ENCODE peak calls at places on chromosome 4, in ten cellular contexts. M, H, W, U, Z, C, V, I, Q and P are unnamed samples. For H3K27me3, the result is how much of the 10 kb centered on the place peaks cover.

GRCh38 chr4:114980932-114981693 is 132.3 kb downstream of the NDST4 start:
- DNase-seq in M (no peak), H (no peak), W (no peak), U (no peak), Z (no peak), C (no peak), V (no peak), I (no peak), Q (no peak), P (no peak)

GRCh38 chr4:168636506-168637176 is 139.8 kb downstream of the PALLD start:
- DNase-seq in M (no peak), H (no peak), W (peak), U (no peak), Z (no peak), C (no peak), V (no peak), I (no peak), Q (peak), P (no peak)

GRCh38 chr4:78684196-78685079 is 91.7 kb upstream of the BMP2K start:
- DNase-seq in M (no peak), H (no peak), W (peak), U (no peak), Z (no peak), C (no peak), V (no peak), I (no peak), Q (peak), P (no peak)

GRCh38 chr4:57124145-57124544 is 14.0 kb upstream of the IGFBP7 start:
- DNase-seq in M (no peak), H (no peak), W (no peak), U (no peak), Z (no peak), C (no peak), V (no peak), I (no peak), Q (no peak), P (no peak)

GRCh38 chr4:147103403-147103946 is 157.8 kb upstream of the TTC29 start:
- DNase-seq in M (peak), H (no peak), W (peak), U (peak), Z (peak), C (peak), V (no peak), I (peak), Q (peak), P (peak)

GRCh38 chr4:119939066-119939995 is 127.3 kb downstream of the MAD2L1 start:
- DNase-seq in M (no peak), H (no peak), W (peak), U (no peak), Z (no peak), C (no peak), V (no peak), I (no peak), Q (peak), P (no peak)

GRCh38 chr4:20297800-20298199 is 46.1 kb downstream of the SLIT2 start:
- DNase-seq in M (no peak), H (no peak), W (no peak), U (no peak), Z (no peak), C (no peak), V (no peak), I (no peak), Q (no peak), P (no peak)

GRCh38 chr4:87120411-87121162 is 99.8 kb downstream of the KLHL8 start:
- DNase-seq in M (peak), H (no peak), W (no peak), U (peak), Z (no peak), C (peak), V (no peak), I (peak), Q (peak), P (peak)

GRCh38 chr4:122890142-122890769 is 32.1 kb downstream of the NUDT6 start:
- DNase-seq in M (no peak), H (no peak), W (no peak), U (no peak), Z (no peak), C (no peak), V (no peak), I (no peak), Q (no peak), P (no peak)

GRCh38 chr4:168569909-168570276 is 73.0 kb downstream of the PALLD start:
- DNase-seq in M (no peak), H (no peak), W (no peak), U (no peak), Z (no peak), C (no peak), V (no peak), I (no peak), Q (no peak), P (no peak)

GRCh38 chr4:169293343-169294176 is 22.8 kb upstream of the SH3RF1 start:
- DNase-seq in M (no peak), H (no peak), W (no peak), U (no peak), Z (no peak), C (no peak), V (no peak), I (no peak), Q (no peak), P (no peak)

GRCh38 chr4:20687894-20688293 is 12.4 kb upstream of the PACRGL start:
- DNase-seq in M (no peak), H (no peak), W (peak), U (no peak), Z (no peak), C (no peak), V (no peak), I (no peak), Q (peak), P (no peak)

GRCh38 chr4:144820115-144820514 is 174.2 kb downstream of the HHIP start:
- DNase-seq in M (no peak), H (no peak), W (peak), U (no peak), Z (no peak), C (no peak), V (no peak), I (no peak), Q (peak), P (no peak)

GRCh38 chr4:37441231-37442061 is 196.9 kb downstream of the NWD2 start:
- DNase-seq in M (no peak), H (no peak), W (no peak), U (no peak), Z (no peak), C (no peak), V (no peak), I (no peak), Q (no peak), P (no peak)

GRCh38 chr4:111630705-111631104 is 514.5 kb upstream of the FAM241A start:
- DNase-seq in M (peak), H (no peak), W (no peak), U (no peak), Z (no peak), C (no peak), V (no peak), I (no peak), Q (peak), P (no peak)

GRCh38 chr4:186808635-186809018 is 85.0 kb upstream of the FAT1 start:
- DNase-seq in M (no peak), H (no peak), W (peak), U (no peak), Z (no peak), C (no peak), V (no peak), I (no peak), Q (peak), P (no peak)
- H3K27me3 ChIP-seq in M (under half), H (under half), W (under half), U (under half), Z (under half), C (under half), V (under half), I (under half), Q (under half), P (under half)

DNA sequence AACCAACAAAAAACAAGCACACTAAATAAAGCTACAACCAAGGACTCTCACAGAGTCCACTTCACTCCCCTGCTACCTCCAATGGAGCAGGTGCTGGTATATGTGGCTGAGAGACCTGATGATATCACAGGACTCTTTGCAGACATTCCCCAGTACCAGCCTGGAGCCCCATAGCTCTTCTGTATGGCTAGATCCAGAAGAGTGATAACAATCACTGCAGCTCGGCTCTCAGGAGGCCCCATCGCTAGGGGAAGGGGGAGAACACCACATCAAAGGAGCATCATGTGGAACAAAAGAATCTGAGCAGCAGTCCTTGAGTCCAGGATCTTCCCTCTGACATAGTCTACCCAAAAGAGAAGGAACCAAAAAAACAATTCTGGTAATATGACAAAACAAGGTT is 237.1 kb upstream of the TLL1 start:
- DNase-seq in M (no peak), H (no peak), W (no peak), U (no peak), Z (no peak), C (no peak), V (no peak), I (no peak), Q (no peak), P (no peak)
- H3K27me3 ChIP-seq in M (under half), H (under half), W (under half), U (under half), Z (under half), C (under half), V (under half), I (under half), Q (under half), P (under half)

GRCh38 chr4:788006-788635 is 37.8 kb downstream of the CPLX1 start:
- DNase-seq in M (no peak), H (no peak), W (no peak), U (peak), Z (no peak), C (peak), V (no peak), I (no peak), Q (no peak), P (no peak)
- H3K27me3 ChIP-seq in M (half or more), H (under half), W (under half), U (half or more), Z (under half), C (under half), V (under half), I (under half), Q (half or more), P (under half)

GRCh38 chr4:166658585-166658984 is 575.7 kb downstream of the SPOCK3 start:
- DNase-seq in M (no peak), H (no peak), W (no peak), U (no peak), Z (no peak), C (no peak), V (no peak), I (no peak), Q (no peak), P (no peak)
- H3K27me3 ChIP-seq in M (under half), H (under half), W (under half), U (under half), Z (under half), C (under half), V (under half), I (under half), Q (under half), P (under half)

DNA sequence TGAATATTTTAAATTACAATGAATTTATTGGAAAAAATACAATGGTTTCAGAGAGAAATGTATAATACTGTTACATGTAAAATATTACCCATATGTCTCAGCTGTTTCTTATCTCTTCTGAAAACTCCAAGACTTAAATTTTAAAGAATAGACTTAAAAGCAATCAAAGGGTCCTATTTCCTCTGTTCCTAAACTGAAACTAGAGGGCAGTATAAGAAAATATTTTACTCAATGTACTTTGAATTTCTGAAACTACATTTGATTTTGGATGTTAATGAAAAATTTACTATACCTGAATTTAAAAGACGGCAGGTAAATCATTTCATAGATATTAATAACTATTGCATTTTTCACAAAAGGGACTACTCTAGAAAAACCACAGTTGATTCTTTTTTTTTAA is 200.2 kb downstream of the LRBA start:
- DNase-seq in M (no peak), H (no peak), W (no peak), U (no peak), Z (no peak), C (no peak), V (no peak), I (no peak), Q (no peak), P (no peak)
- H3K27me3 ChIP-seq in M (under half), H (under half), W (under half), U (under half), Z (under half), C (under half), V (under half), I (under half), Q (under half), P (under half)

GRCh38 chr4:5892321-5893012 is 419 bp downstream of the CRMP1 start:
- DNase-seq in M (peak), H (peak), W (no peak), U (no peak), Z (no peak), C (no peak), V (no peak), I (no peak), Q (no peak), P (peak)

GRCh38 chr4:5893591-5893990 is 705 bp upstream of the CRMP1 start:
- DNase-seq in M (no peak), H (peak), W (no peak), U (no peak), Z (no peak), C (no peak), V (no peak), I (no peak), Q (no peak), P (no peak)

GRCh38 chr4:5895287-5895686 is 2.4 kb upstream of the CRMP1 start:
- DNase-seq in M (no peak), H (no peak), W (no peak), U (no peak), Z (no peak), C (no peak), V (no peak), I (no peak), Q (peak), P (no peak)

GRCh38 chr4:5893013-5893580 is at the start of gene CRMP1:
- DNase-seq in M (peak), H (peak), W (no peak), U (no peak), Z (no peak), C (no peak), V (no peak), I (no peak), Q (no peak), P (no peak)

DNA sequence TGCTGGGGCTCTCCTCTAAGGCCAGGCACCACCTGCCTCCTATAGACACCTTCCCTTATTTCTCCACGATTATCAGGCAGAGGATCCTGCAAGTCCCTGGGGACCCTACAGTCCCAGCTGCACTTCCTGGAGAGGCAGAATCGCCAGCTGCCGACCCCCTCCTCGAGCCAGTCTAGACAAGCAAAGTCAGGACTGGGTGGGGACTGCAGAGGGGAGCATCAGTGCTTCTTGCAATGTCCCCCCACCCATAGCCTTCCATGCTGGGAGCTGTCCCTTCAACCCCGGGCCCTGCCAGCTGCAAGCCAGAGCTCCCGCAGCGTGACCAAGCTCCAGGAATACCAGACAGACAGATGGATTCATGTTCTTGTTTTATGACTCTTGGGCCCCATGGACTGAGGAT is 1.4 kb upstream of the CRMP1 start:
- DNase-seq in M (no peak), H (no peak), W (no peak), U (no peak), Z (no peak), C (no peak), V (no peak), I (no peak), Q (no peak), P (no peak)
- H3K27me3 ChIP-seq in M (half or more), H (half or more), W (under half), U (half or more), Z (under half), C (under half), V (under half), I (under half), Q (half or more), P (under half)

DNA sequence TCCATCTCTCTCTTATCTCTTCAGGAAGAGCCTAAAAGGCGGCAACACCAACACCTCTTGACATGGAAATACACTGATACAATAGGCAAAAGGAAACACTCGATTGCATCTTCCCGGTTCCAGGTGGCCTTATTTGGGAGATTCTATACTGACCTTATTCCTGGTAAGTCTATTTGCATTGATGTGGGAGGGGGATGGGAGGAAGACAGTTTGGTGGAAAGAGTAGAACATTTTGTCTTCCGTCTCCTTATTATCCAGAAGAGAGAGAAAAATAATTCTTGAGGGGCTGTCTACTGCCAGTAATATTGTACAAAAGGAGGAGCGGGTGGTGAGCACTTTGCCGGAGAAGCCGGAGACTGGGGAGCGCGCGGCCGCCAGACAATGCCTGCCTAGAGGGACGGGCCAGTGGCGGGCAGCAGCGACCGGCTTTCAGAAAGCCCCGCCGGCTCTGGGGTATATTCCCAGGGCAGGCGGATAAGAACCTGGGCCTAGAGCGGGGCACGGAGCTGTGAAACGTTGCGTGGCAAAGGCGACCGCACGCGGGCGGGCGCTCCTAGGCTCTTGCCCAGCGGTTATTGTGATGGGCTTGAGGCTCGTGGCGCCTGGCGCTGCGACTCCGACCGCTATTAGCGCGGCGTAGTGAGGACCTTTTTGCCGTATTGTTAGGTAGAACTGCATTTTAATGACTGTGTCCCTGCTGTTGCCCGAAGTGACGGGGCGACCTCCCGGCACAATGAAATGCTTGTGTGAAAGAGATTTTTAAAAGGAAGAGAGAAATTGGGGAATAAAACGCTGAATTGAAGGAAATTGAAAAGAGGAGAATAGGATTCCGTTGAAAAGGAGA is 520 bp downstream of the PRDM8 start:
- DNase-seq in M (peak), H (peak), W (no peak), U (no peak), Z (no peak), C (no peak), V (no peak), I (peak), Q (no peak), P (peak)
- H3K27me3 ChIP-seq in M (half or more), H (half or more), W (under half), U (under half), Z (under half), C (under half), V (under half), I (under half), Q (under half), P (under half)

GRCh38 chr4:24470681-24471622 is 113.4 kb downstream of the DHX15 start:
- DNase-seq in M (peak), H (peak), W (no peak), U (peak), Z (no peak), C (no peak), V (no peak), I (no peak), Q (peak), P (peak)
- H3K27me3 ChIP-seq in M (half or more), H (under half), W (under half), U (under half), Z (under half), C (under half), V (under half), I (under half), Q (under half), P (under half)